ENCODE peak calls at places on chromosomes 13 and 19, in seven cellular contexts. M is suprapubic skin, A is esophagus squamous epithelium, L is gastrocnemius medialis, V is heart left ventricle, Y is fibroblast of lung, F is endothelial cell of umbilical vein. Q is an unnamed sample.

GRCh38 chr13:28329395-28330158 is 165.4 kb downstream of the FLT1 start:
- DNase-seq in V (peak; percentile 27), F (peak; percentile 99), Y (peak; percentile 85), L (no peak), M (no peak), A (no peak), Q (no peak)

GRCh38 chr19:33350538-33351309 is 22.8 kb upstream of the CEBPG start:
- DNase-seq in L (peak; percentile 64), A (no peak), Y (peak; percentile 8), V (no peak), F (no peak), M (peak; percentile 86), Q (no peak)

GRCh38 chr13:112874751-112875300 is 94.2 kb upstream of the MCF2L start:
- DNase-seq in M (no peak), V (no peak), A (no peak), F (no peak), L (no peak), Y (no peak), Q (no peak)

GRCh38 chr13:44302948-44303575 is 70.6 kb upstream of the SERP2 start:
- DNase-seq in Y (peak; percentile 80), V (no peak), M (no peak), L (no peak), F (no peak), A (no peak), Q (no peak)

GRCh38 chr19:4976412-4977298 is 7.7 kb downstream of the KDM4B start:
- DNase-seq in V (peak; percentile 47), L (peak; percentile 94), F (peak; percentile 58), Y (peak; percentile 99), M (peak; percentile 91), A (peak; percentile 38), Q (peak; percentile 45)

GRCh38 chr19:45568732-45569131 is 15.9 kb downstream of the OPA3 start:
- DNase-seq in Y (peak; percentile 73), A (no peak), V (no peak), F (peak; percentile 25), M (no peak), L (peak; percentile 69), Q (no peak)

GRCh38 chr19:39792999-39793546 is 14.4 kb downstream of the LEUTX start:
- DNase-seq in Y (peak; percentile 81), V (peak; percentile 76), L (peak; percentile 72), M (peak; percentile 85), A (no peak), F (peak; percentile 78), Q (peak; percentile 72)

GRCh38 chr19:42407085-42407815 is 17.2 kb upstream of the CNFN start:
- DNase-seq in Y (no peak), M (no peak), L (no peak), V (no peak), F (no peak), A (no peak), Q (no peak)

GRCh38 chr13:88097541-88097940 is 426.4 kb downstream of the SLITRK5 start:
- DNase-seq in V (no peak), M (no peak), F (no peak), Y (no peak), L (no peak), A (no peak), Q (no peak)

GRCh38 chr19:49451430-49452181 is at the start of gene PIH1D1:
- DNase-seq in A (peak; percentile 82), Y (peak; percentile 99), V (peak; percentile 97), F (peak; percentile 99), M (peak; percentile 98), L (peak; percentile 99), Q (peak; percentile 99)

GRCh38 chr19:46480409-46480808 is 9.0 kb upstream of the PNMA8A start:
- DNase-seq in L (no peak), F (peak; percentile 16), V (peak; percentile 52), Y (peak; percentile 87), M (no peak), A (no peak), Q (no peak)

GRCh38 chr19:45641274-45642105 is 2.3 kb upstream of the EML2 start:
- DNase-seq in Y (peak; percentile 62), V (peak; percentile 69), L (peak; percentile 51), M (peak; percentile 94), F (peak; percentile 66), A (peak; percentile 27), Q (peak; percentile 97)

GRCh38 chr13:114067381-114067885 is 65.0 kb downstream of the RASA3 start:
- DNase-seq in M (no peak), F (no peak), L (no peak), A (no peak), V (no peak), Y (peak; percentile 55), Q (no peak)

GRCh38 chr19:45175663-45176345 is 2.2 kb downstream of the TRAPPC6A start:
- DNase-seq in M (no peak), Y (no peak), A (no peak), V (no peak), F (no peak), L (no peak), Q (no peak)

GRCh38 chr19:31257025-31257424 is 92.2 kb downstream of the TSHZ3 start:
- DNase-seq in Y (no peak), M (no peak), F (no peak), A (no peak), V (no peak), L (no peak), Q (no peak)

GRCh38 chr19:33156354-33156753 is 24.4 kb downstream of the WDR88 start:
- DNase-seq in M (no peak), V (no peak), L (no peak), F (no peak), Y (peak; percentile 26), A (no peak), Q (no peak)

GRCh38 chr19:49333426-49334288 is 1.5 kb upstream of the CD37 start:
- DNase-seq in M (peak; percentile 70), L (no peak), A (no peak), Y (no peak), F (no peak), V (no peak), Q (peak; percentile 36)

GRCh38 chr13:113016526-113017295 is 47.7 kb downstream of the MCF2L start:
- DNase-seq in F (no peak), M (no peak), A (no peak), Y (no peak), L (no peak), V (no peak), Q (no peak)

GRCh38 chr19:2475018-2475701 is 767 bp upstream of the GADD45B start:
- DNase-seq in M (no peak), V (peak; percentile 52), L (peak; percentile 33), F (peak; percentile 66), A (no peak), Y (peak; percentile 56), Q (peak; percentile 71)

GRCh38 chr13:54241719-54242118 is 1213.1 kb downstream of the OLFM4 start:
- DNase-seq in F (no peak), M (no peak), A (no peak), L (no peak), Y (no peak), V (no peak), Q (no peak)

GRCh38 chr13:99380402-99380801 is 73.2 kb upstream of the GPR183 start:
- DNase-seq in V (no peak), M (no peak), Y (no peak), F (no peak), A (no peak), L (no peak), Q (no peak)

GRCh38 chr19:5038631-5039271 is 69.8 kb downstream of the KDM4B start:
- DNase-seq in A (no peak), Y (peak; percentile 27), L (no peak), M (no peak), V (no peak), F (no peak), Q (no peak)

GRCh38 chr13:113653264-113654174 is 4.5 kb downstream of the ATP4B start:
- DNase-seq in A (no peak), L (peak; percentile 2), M (peak; percentile 48), Y (no peak), V (peak; percentile 6), F (no peak), Q (no peak)

GRCh38 chr19:38809592-38810252 is 3.0 kb downstream of the LGALS4 start:
- DNase-seq in A (no peak), V (no peak), M (no peak), F (no peak), L (no peak), Y (no peak), Q (no peak)

GRCh38 chr19:5018224-5019015 is 49.5 kb downstream of the KDM4B start:
- DNase-seq in Y (peak; percentile 71), L (no peak), F (no peak), A (no peak), V (no peak), M (no peak), Q (no peak)

GRCh38 chr19:13054605-13055212 is 47.9 kb downstream of the LYL1 start:
- DNase-seq in V (no peak), F (no peak), L (no peak), M (no peak), Y (no peak), A (no peak), Q (no peak)

GRCh38 chr19:49999371-50000010 is 25.7 kb downstream of the VRK3 start:
- DNase-seq in V (no peak), F (no peak), Y (no peak), M (no peak), A (no peak), L (no peak), Q (no peak)

GRCh38 chr19:18672606-18673337 is 10.7 kb upstream of the CRTC1 start:
- DNase-seq in M (no peak), F (peak; percentile 65), A (no peak), L (peak; percentile 62), Y (peak; percentile 86), V (no peak), Q (no peak)
- TF ChIP-seq CTCF in M (no peak), F (peak; percentile 52), A (no peak), L (peak; percentile 49), Y (peak; percentile 34), V (peak; percentile 31), Q (no peak)

DNA sequence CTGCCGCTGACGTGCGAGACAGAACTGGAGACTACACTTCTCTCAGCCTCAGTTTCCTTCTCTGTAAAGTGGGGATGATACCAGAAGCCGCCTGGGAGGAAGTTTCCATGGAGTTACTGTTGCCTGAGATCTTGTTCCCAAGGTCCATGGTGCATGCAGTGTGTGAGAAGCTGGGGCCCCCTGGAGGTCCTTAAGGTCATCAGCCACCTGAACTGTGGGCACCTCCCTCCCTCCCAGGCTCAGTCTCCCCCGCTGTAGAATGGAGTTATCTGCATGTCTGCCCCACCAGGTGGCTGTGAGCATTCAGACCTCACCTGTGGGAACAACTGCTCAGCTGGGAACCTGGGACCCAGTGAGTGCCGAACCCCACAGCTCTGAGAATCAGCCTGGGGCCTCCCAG is 2.7 kb downstream of the CRX start:
- DNase-seq in V (no peak), L (no peak), A (no peak), M (no peak), Y (no peak), F (no peak), Q (no peak)
- H3K4me3 ChIP-seq in V (no peak overlapping the region), L (no peak overlapping the region), A (no peak overlapping the region), M (no peak overlapping the region), Y (no peak overlapping the region), F (no peak overlapping the region), Q (no peak overlapping the region)

GRCh38 chr13:30341815-30342570 is 34.6 kb upstream of the KATNAL1 start:
- DNase-seq in F (peak; percentile 71), V (peak; percentile 82), M (peak; percentile 91), Y (peak; percentile 91), L (peak; percentile 76), A (no peak), Q (peak; percentile 62)
- H3K4me1 ChIP-seq in F (no peaks in the 10 kb centered on the region), V (peaks cover 16% of the 10 kb centered on the region), M (peaks cover 49% of the 10 kb centered on the region), Y (peaks cover 22% of the 10 kb centered on the region), L (peaks cover 31% of the 10 kb centered on the region), A (peaks cover 31% of the 10 kb centered on the region), Q (no peaks in the 10 kb centered on the region)

DNA sequence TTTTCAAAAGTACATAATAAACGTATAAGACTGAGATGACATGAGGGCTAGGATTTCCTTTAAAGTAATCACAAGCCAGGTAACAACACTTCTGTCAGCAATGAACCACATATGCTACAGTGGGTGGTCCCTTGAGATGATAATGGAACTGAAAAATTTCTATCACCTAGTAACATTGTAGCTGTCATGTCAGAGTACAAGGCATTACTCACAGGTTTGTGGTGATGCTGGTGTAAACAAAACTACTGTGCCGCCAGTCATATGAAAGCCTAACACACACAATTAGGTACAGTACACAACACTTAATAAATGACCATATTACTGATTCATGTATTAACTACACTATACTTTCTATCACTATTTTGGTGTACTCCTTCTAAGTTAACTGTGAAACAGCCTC is 36.8 kb downstream of the MIPEP start:
- DNase-seq in L (no peak), Y (no peak), V (no peak), M (no peak), F (no peak), A (no peak), Q (no peak)
- TF ChIP-seq CTCF in L (no peak), Y (no peak), V (no peak), M (no peak), F (no peak), A (no peak), Q (no peak)